ENCODE peak calls at places on chromosomes 1 and 21, in five cellular contexts. X, U, B, Z and M are unnamed samples.

GRCh38 chr21:33558777-33559421 is 16.1 kb downstream of the SON start:
- DNase-seq in U (no peak), Z (no peak), B (no peak), X (no peak), M (no peak)

GRCh38 chr1:65832296-65832695 is 39.6 kb downstream of the PDE4B start:
- DNase-seq in Z (no peak), X (peak), U (no peak), B (no peak), M (no peak)

GRCh38 chr1:233668725-233669294 is 54.9 kb downstream of the KCNK1 start:
- DNase-seq in Z (no peak), U (no peak), X (peak), B (no peak), M (no peak)

GRCh38 chr1:24551910-24552571 is 3.8 kb upstream of the NCMAP start:
- DNase-seq in U (peak), X (peak), B (peak), Z (no peak), M (no peak)

GRCh38 chr1:19073311-19074186 is 117.1 kb upstream of the IFFO2 start:
- DNase-seq in X (no peak), Z (no peak), B (no peak), U (no peak), M (no peak)

GRCh38 chr1:37734629-37735591 is 30.0 kb downstream of the EPHA10 start:
- DNase-seq in Z (no peak), X (no peak), U (peak), B (peak), M (no peak)

GRCh38 chr1:93296555-93297154 is 49.1 kb upstream of the DR1 start:
- DNase-seq in Z (no peak), U (no peak), X (no peak), B (peak), M (no peak)

GRCh38 chr1:225354906-225355305 is 72.9 kb downstream of the LBR start:
- DNase-seq in Z (no peak), U (no peak), B (no peak), X (no peak), M (no peak)

GRCh38 chr1:231828182-231828920 is 201.8 kb downstream of the DISC1 start:
- DNase-seq in Z (no peak), B (no peak), X (peak), U (no peak), M (no peak)

GRCh38 chr1:221172836-221173235 is 293.6 kb downstream of the HLX start:
- DNase-seq in X (no peak), Z (no peak), U (no peak), B (no peak), M (no peak)

GRCh38 chr1:245715970-245716369 is 561.2 kb downstream of the KIF26B start:
- DNase-seq in U (no peak), B (no peak), X (peak), Z (no peak), M (no peak)

GRCh38 chr1:173868266-173869107 is at the start of gene ZBTB37:
- DNase-seq in B (peak), X (peak), Z (peak), U (peak), M (peak)

GRCh38 chr1:184827600-184828368 is 73.1 kb upstream of the EDEM3 start:
- DNase-seq in U (no peak), B (no peak), Z (peak), X (peak), M (no peak)

GRCh38 chr1:231626951-231627614 is 493 bp downstream of the DISC1 start:
- DNase-seq in Z (no peak), X (peak), U (peak), B (peak), M (no peak)

GRCh38 chr1:226702957-226703831 is 35.9 kb downstream of the ITPKB start:
- DNase-seq in X (peak), U (peak), B (peak), Z (peak), M (peak)

GRCh38 chr1:84847253-84848247 is 45.5 kb downstream of the LPAR3 start:
- DNase-seq in U (no peak), X (peak), B (no peak), Z (no peak), M (no peak)

GRCh38 chr1:183191833-183192232 is 5.8 kb downstream of the LAMC2 start:
- DNase-seq in B (no peak), Z (no peak), X (peak), U (no peak), M (no peak)

GRCh38 chr1:16011936-16012589 is 5.8 kb downstream of the HSPB7 start:
- DNase-seq in B (no peak), U (no peak), Z (no peak), X (no peak), M (no peak)

GRCh38 chr1:48530727-48531351 is 58.8 kb upstream of the SPATA6 start:
- DNase-seq in X (peak), Z (peak), U (peak), B (peak), M (peak)

GRCh38 chr1:20486457-20487235 is 636 bp upstream of the CAMK2N1 start:
- DNase-seq in Z (no peak), B (peak), X (peak), U (peak), M (no peak)

GRCh38 chr1:159282118-159282517 is 20.0 kb upstream of the FCER1A start:
- DNase-seq in B (peak), X (no peak), U (no peak), Z (no peak), M (no peak)
- TF ChIP-seq EZH2phosphoT487 in B (no peak), X (no peak), U (no peak), Z (no peak), M (no peak)

GRCh38 chr1:193658711-193659110 is 472.3 kb upstream of the B3GALT2 start:
- DNase-seq in Z (no peak), B (no peak), X (no peak), U (no peak), M (no peak)

GRCh38 chr1:193663965-193664364 is 477.6 kb upstream of the B3GALT2 start:
- DNase-seq in X (no peak), B (no peak), U (no peak), Z (no peak), M (no peak)

GRCh38 chr1:193660428-193660827 is 474.0 kb upstream of the B3GALT2 start:
- DNase-seq in Z (no peak), U (no peak), B (no peak), X (no peak), M (no peak)

GRCh38 chr1:193662030-193662429 is 475.6 kb upstream of the B3GALT2 start:
- DNase-seq in X (no peak), B (no peak), U (no peak), Z (no peak), M (no peak)

GRCh38 chr1:193661385-193661784 is 475.0 kb upstream of the B3GALT2 start:
- DNase-seq in X (no peak), U (no peak), Z (no peak), B (no peak), M (no peak)
- TF ChIP-seq EZH2phosphoT487 in X (no peak), U (no peak), Z (no peak), B (no peak), M (no peak)

GRCh38 chr1:112144738-112145426 is 155.4 kb upstream of the KCND3 start:
- DNase-seq in B (no peak), X (no peak), Z (no peak), U (no peak), M (no peak)

GRCh38 chr1:112143871-112144441 is 154.5 kb upstream of the KCND3 start:
- DNase-seq in U (no peak), Z (no peak), B (no peak), X (no peak), M (no peak)

GRCh38 chr1:112141301-112141700 is 151.8 kb upstream of the KCND3 start:
- DNase-seq in U (no peak), B (no peak), Z (no peak), X (no peak), M (no peak)

GRCh38 chr1:112141923-112142322 is 152.5 kb upstream of the KCND3 start:
- DNase-seq in X (no peak), B (no peak), U (no peak), Z (no peak), M (no peak)

GRCh38 chr1:112140743-112141142 is 151.3 kb upstream of the KCND3 start:
- DNase-seq in X (no peak), B (no peak), Z (no peak), U (no peak), M (no peak)
- TF ChIP-seq EZH2phosphoT487 in X (no peak), B (no peak), Z (no peak), U (no peak), M (no peak)

DNA sequence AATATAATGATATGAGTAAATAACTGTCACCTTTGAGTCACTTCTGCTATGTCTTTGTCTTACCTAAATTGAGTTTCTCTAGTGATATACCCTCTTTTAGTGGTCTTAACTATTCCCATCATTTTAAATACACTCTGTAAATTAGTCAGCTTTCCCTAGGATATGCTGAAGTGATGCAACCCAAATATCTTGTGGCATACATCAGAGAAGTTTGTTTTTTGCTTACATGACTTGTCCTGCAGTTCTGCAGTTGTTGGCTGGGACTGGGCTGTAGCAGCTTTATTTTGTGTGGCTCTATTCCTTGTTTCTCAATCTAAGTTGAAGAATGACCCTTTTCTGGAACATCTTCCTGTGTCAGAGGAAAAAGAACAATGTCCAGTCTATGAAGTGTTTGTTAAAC is 76.4 kb downstream of the TTC3 start:
- DNase-seq in X (peak), U (no peak), B (no peak), Z (no peak), M (no peak)
- TF ChIP-seq EZH2phosphoT487 in X (no peak), U (no peak), B (no peak), Z (no peak), M (no peak)

DNA sequence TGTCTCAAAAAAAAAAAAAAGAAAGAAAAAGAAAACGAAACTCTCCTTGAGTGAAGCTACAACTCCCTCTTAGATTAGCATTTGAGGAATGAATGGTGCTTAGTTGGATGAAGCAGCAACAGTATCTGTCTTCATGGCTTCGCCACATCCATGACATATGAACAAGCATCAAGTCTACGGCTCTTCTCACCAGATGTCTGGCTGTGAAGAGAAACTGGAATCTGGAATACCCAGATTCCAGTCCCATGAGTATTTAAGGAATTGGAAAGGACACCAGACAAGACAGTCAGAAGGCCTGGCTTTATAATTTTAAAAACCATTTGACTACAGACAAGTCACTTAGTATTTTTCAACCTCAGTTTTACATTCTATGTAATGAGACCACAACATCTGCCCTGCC is 38.0 kb upstream of the TADA1 start:
- DNase-seq in X (no peak), B (no peak), Z (no peak), U (no peak), M (no peak)
- TF ChIP-seq EZH2phosphoT487 in X (no peak), B (no peak), Z (no peak), U (no peak), M (no peak)

DNA sequence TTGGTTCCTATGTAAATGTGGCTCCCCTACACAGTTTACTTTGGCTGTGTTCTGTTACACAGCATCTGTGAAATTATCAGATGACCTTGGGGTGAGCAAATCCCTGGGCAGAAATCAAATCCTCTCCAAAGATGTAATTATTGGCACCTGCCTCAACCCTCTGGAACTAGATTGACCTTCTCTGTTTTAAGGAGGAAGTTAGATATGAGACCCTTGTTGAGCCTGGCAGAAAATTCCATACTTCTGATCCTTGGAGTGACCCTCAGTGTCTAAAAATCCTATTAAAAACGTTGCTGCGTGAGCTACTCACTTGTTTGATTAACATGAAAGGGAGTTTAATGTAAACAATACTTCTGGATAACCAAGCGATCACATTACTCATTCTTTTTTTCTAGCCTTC is 122.0 kb downstream of the CLIC6 start:
- DNase-seq in Z (no peak), B (no peak), X (no peak), U (no peak), M (no peak)
- TF ChIP-seq EZH2phosphoT487 in Z (no peak), B (no peak), X (no peak), U (no peak), M (no peak)

DNA sequence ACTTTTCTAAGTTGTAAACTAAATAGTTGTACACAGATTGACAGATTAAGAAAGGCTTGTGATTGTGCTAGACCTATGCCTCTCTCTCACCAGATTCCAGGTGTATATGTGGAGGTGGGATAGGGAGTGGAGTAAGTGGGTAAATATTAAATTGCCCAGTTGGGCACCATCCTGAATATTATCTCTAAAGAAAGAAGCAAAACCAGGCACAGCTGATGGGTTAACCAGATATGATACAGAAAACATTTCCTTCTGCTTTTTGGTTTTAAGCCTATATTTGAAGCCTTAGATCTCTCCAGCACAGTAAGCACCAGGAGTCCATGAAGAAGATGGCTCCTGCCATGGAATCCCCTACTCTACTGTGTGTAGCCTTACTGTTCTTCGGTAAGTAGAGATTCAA is at the start of gene FCER1A:
- DNase-seq in B (no peak), Z (no peak), U (no peak), X (no peak), M (no peak)
- TF ChIP-seq EZH2phosphoT487 in B (no peak), Z (no peak), U (no peak), X (no peak), M (no peak)

DNA sequence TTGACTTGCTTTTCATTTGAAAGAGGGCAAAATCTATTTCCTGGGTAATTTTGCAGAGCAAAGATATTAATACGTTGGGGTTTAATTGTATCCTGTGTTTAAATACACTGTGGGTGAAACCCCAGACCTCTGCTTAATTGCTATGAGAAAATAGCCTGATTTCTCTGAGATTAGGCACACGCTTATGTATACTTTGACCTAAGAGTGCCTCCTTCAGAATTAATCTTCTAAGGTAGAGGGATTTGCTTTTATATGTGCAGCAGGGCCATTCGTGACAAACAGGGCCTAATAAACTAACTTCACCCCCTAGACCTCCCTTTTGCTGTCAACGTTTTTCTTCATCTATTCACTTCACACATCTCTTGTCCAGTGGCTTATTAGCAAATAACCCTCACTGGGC is 216.9 kb upstream of the ADGRL2 start:
- DNase-seq in B (no peak), U (no peak), Z (no peak), X (no peak), M (no peak)
- TF ChIP-seq EZH2phosphoT487 in B (no peak), U (no peak), Z (no peak), X (no peak), M (no peak)

DNA sequence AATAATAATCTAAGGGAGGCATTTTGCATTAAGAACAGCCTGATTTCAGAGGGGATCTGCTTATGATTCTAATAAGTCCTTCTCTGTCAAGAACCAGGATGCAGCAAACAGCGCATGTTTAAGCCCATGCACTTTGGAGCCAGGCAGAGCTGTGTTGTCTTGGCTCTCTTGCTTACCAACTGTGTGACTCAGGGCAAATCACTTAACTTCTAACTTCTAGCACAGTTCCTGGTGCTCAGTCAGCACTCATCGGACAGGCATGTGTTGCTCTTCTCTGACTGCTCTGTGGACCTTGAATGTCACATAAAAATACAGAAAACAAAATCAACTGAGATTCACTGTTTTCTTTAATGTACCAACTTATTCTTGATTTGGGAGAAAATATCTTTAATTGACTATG is 56.4 kb upstream of the CNN3 start:
- DNase-seq in X (peak), B (no peak), Z (no peak), U (no peak), M (no peak)
- TF ChIP-seq EZH2phosphoT487 in X (no peak), B (no peak), Z (no peak), U (no peak), M (no peak)